ENCODE peak calls at places on chromosomes 1 and 21, in seven cellular contexts. C is esophagus muscularis mucosa, F is stomach, B is upper lobe of left lung, O is tibial nerve, E is transverse colon, J is HepG2. Q is an unnamed sample.

GRCh38 chr1:223738465-223739365 is 26.4 kb downstream of the CAPN2 start:
- DNase-seq in C (no peak), F (peak; percentile 75), B (no peak), O (no peak), E (peak; percentile 68), J (no peak), Q (no peak)

GRCh38 chr1:115114308-115114707 is 25.0 kb upstream of the TSPAN2 start:
- DNase-seq in C (no peak), F (no peak), B (peak; percentile 43), O (no peak), E (no peak), J (no peak), Q (no peak)

GRCh38 chr1:67307251-67308060 is at the start of gene IL12RB2:
- DNase-seq in C (no peak), F (peak; percentile 27), B (peak; percentile 84), O (no peak), E (peak; percentile 20), J (no peak), Q (no peak)

GRCh38 chr1:177170756-177171535 is at the start of gene BRINP2:
- DNase-seq in C (no peak), F (peak; percentile 56), B (peak; percentile 88), O (no peak), E (peak; percentile 15), J (no peak), Q (no peak)

GRCh38 chr1:4175566-4176405 is 275.7 kb upstream of the C1orf174 start:
- DNase-seq in C (peak; percentile 90), F (no peak), B (no peak), O (no peak), E (no peak), J (no peak), Q (peak; percentile 40)

GRCh38 chr1:209885403-209886218 is 52.4 kb upstream of the SYT14 start:
- DNase-seq in C (no peak), F (no peak), B (no peak), O (no peak), E (no peak), J (no peak), Q (no peak)

GRCh38 chr1:100953915-100954314 is 58.0 kb downstream of the SLC30A7 start:
- DNase-seq in C (no peak), F (no peak), B (no peak), O (no peak), E (no peak), J (no peak), Q (no peak)

GRCh38 chr21:36209626-36210171 is 53.1 kb downstream of the DOP1B start:
- DNase-seq in C (no peak), F (peak; percentile 70), B (no peak), O (no peak), E (peak; percentile 67), J (peak; percentile 71), Q (no peak)

GRCh38 chr1:93846929-93847810 is 31.8 kb downstream of the DNTTIP2 start:
- DNase-seq in C (peak; percentile 97), F (peak; percentile 89), B (peak; percentile 94), O (peak; percentile 79), E (peak; percentile 92), J (peak; percentile 86), Q (peak; percentile 95)

GRCh38 chr1:227759345-227760300 is 24.4 kb downstream of the SNAP47 start:
- DNase-seq in C (no peak), F (no peak), B (no peak), O (peak; percentile 27), E (peak; percentile 58), J (no peak), Q (peak; percentile 94)

GRCh38 chr1:230326971-230327891 is 98.9 kb downstream of the PGBD5 start:
- DNase-seq in C (no peak), F (no peak), B (peak; percentile 49), O (no peak), E (no peak), J (peak; percentile 52), Q (no peak)

GRCh38 chr1:165831146-165831545 is 3.7 kb downstream of the UCK2 start:
- DNase-seq in C (no peak), F (no peak), B (no peak), O (no peak), E (no peak), J (no peak), Q (no peak)

GRCh38 chr1:209768354-209768774 is 12.5 kb downstream of the TRAF3IP3 start:
- DNase-seq in C (no peak), F (peak; percentile 55), B (no peak), O (no peak), E (peak; percentile 77), J (no peak), Q (no peak)

GRCh38 chr21:43814215-43815106 is 25.1 kb downstream of the RRP1 start:
- DNase-seq in C (no peak), F (no peak), B (peak; percentile 60), O (no peak), E (no peak), J (no peak), Q (no peak)

GRCh38 chr1:188129856-188130838 is 1301.4 kb downstream of the PLA2G4A start:
- DNase-seq in C (no peak), F (no peak), B (no peak), O (no peak), E (no peak), J (no peak), Q (no peak)

GRCh38 chr1:63262148-63262770 is 60.1 kb upstream of the FOXD3 start:
- DNase-seq in C (peak; percentile 91), F (no peak), B (no peak), O (no peak), E (no peak), J (peak; percentile 3), Q (no peak)

GRCh38 chr1:60251426-60251825 is 177.9 kb upstream of the C1orf87 start:
- DNase-seq in C (no peak), F (no peak), B (no peak), O (no peak), E (no peak), J (no peak), Q (no peak)

GRCh38 chr21:45405819-45406762 is 1.1 kb downstream of the COL18A1 start:
- DNase-seq in C (no peak), F (no peak), B (peak; percentile 87), O (no peak), E (no peak), J (peak; percentile 45), Q (peak; percentile 69)

GRCh38 chr1:221718391-221719277 is 23.3 kb downstream of the DUSP10 start:
- DNase-seq in C (no peak), F (no peak), B (no peak), O (no peak), E (no peak), J (peak; percentile 79), Q (no peak)

GRCh38 chr1:29379438-29380073 is 143.2 kb downstream of the PTPRU start:
- DNase-seq in C (no peak), F (no peak), B (no peak), O (no peak), E (no peak), J (peak; percentile 53), Q (no peak)

GRCh38 chr21:43740497-43741156 is 21.7 kb downstream of the PDXK start:
- DNase-seq in C (no peak), F (peak; percentile 68), B (no peak), O (peak; percentile 52), E (peak; percentile 56), J (no peak), Q (peak; percentile 79)

GRCh38 chr1:109239580-109240068 is 9.7 kb upstream of the CELSR2 start:
- DNase-seq in C (peak; percentile 92), F (no peak), B (no peak), O (no peak), E (no peak), J (peak; percentile 66), Q (peak; percentile 66)

DNA sequence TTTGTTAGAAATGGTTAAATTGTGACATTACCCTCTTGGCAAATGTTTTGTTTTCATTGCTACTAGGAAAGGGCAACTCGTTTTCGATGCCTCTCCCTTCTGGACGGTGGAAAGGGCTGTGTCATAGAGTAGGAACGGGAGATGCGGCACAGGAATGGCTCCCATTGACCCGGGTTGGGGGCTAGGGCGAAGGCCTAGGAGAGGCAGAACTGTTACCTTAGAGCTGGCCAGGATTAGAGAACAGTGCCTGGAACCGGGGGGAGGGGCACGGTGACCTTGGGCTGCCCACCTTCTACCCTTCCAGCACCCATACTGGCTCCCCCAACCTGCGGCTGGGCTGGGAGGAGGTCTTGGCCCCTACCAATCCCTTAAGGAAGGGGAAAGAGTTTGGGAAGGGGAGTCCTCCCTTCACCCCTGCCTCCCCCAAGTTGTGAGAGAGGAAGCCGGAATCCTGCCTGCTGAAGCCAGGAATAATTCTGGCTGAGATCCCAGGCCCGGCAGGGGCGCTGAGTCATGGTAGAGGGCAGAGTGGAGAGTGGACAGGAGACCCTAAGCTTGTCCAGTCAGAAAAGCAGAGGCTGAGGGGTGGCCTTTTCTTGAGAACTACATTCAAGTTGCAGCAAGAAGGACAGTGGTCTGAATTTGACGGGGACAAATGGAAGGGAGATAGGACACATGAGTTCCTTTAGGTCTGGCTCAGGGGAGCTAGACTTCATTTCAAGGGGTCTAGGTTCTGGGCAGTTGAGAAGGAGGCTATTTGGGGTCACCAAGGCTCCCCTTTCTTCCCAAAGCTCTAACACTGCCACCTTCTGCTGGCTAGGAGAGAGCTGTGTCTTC is 8.2 kb downstream of the LMNA start:
- DNase-seq in C (no peak), F (peak; percentile 84), B (no peak), O (no peak), E (peak; percentile 79), J (peak; percentile 70), Q (peak; percentile 94)
- TF ChIP-seq EP300 in C (no peak), F (no peak), B (no peak), O (peak; percentile 76), E (no peak), J (no peak), Q (no peak)

GRCh38 chr1:85078903-85079302 is 30.6 kb upstream of the MCOLN3 start:
- DNase-seq in C (no peak), F (no peak), B (no peak), O (no peak), E (no peak), J (no peak), Q (no peak)
- TF ChIP-seq CTCF in C (no peak), F (no peak), B (no peak), O (no peak), E (no peak), J (peak; percentile 24), Q (no peak)

DNA sequence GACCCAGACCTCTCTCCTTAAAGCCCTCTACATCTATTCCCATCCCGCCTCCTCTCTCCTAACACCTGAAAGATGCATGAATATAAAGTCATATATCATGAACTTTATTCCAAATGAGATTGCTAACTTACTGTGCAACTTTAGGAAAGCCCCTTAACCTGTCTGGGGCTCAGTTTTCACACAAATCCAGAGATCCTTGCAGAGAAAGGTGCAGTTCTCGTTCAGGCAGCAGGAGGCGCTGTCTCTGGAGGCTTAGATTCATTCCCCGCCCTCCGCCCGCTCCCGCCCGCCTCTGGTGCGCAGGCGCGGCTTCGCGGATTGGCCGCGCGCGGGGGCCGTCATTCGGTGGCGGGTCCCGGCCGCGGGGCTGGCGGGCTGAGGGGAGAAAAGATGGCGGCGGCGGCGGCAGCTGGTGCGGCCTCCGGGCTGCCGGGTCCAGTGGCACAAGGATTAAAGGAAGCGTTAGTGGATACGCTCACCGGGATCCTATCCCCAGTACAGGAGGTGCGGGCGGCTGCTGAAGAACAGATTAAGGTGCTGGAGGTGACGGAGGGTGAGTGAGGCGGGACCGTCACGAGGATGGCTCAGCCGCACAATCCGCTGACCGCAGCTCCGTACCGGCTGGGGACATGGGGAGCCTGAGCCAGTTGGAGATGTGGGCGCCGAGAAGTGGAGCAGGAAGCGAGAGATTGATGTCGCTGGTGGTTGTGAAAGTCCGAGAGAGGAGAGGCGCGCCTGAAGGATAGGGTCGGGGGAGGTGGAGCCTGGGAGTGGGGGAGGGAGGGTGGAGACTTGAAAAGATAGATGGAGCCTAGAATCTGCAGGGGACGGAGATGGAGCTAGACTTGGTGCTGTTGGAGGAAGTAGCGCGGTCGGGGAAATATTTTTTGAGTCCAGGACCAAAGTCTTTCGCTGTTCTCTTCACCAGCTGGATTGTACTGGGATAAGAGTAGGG is at the start of gene IPO9:
- DNase-seq in C (peak; percentile 96), F (peak; percentile 97), B (peak; percentile 99), O (peak; percentile 93), E (peak; percentile 97), J (peak; percentile 86), Q (peak; percentile 96)
- TF ChIP-seq EP300 in C (no peak), F (no peak), B (no peak), O (peak; percentile 80), E (no peak), J (no peak), Q (no peak)

GRCh38 chr21:39968010-39968409 is 100.8 kb downstream of the PCP4 start:
- DNase-seq in C (no peak), F (no peak), B (no peak), O (no peak), E (no peak), J (no peak), Q (no peak)
- TF ChIP-seq CTCF in C (no peak), F (no peak), B (no peak), O (no peak), E (no peak), J (no peak), Q (no peak)

Q was measured in sigmoid colon.